ENCODE peak calls at places on chromosomes 6 and 20, in four cellular contexts. K is HTR-8/SVneo; I is COLO829; B is stimulated activated CD8-positive, alpha-beta memory T cell treated with anti-CD3 and anti-CD28 coated beads, Interleukin-4, amount 100 ng/mL, for 48 hours. C is an unnamed sample.

GRCh38 chr20:36093804-36094145 is 60.8 kb upstream of the EPB41L1 start:
- DNase-seq in K (no peak), I (no peak), B (no peak), C (no peak)

GRCh38 chr6:99138445-99138844 is 190.7 kb upstream of the FBXL4 start:
- DNase-seq in K (no peak), I (no peak), B (no peak), C (no peak)

GRCh38 chr6:71364910-71365542 is 76.4 kb downstream of the OGFRL1 start:
- DNase-seq in K (no peak), I (no peak), B (no peak), C (no peak)

GRCh38 chr6:75933387-75933975 is 139.0 kb downstream of the IMPG1 start:
- DNase-seq in K (no peak), I (no peak), B (no peak), C (no peak)

GRCh38 chr6:44192428-44193041 is 24.2 kb upstream of the MYMX start:
- DNase-seq in K (no peak), I (no peak), B (no peak), C (no peak)

GRCh38 chr6:122833229-122833556 is 44.1 kb downstream of the SMPDL3A start:
- DNase-seq in K (no peak), I (peak; percentile 56), B (no peak), C (peak; percentile 88)

GRCh38 chr6:37628611-37629320 is 68.9 kb downstream of the MDGA1 start:
- DNase-seq in K (peak; percentile 38), I (peak; percentile 36), B (no peak), C (no peak)

GRCh38 chr6:26520088-26520839 is 17.9 kb upstream of the HMGN4 start:
- DNase-seq in K (no peak), I (no peak), B (peak; percentile 57), C (peak; percentile 58)

GRCh38 chr6:89118931-89119330 is 1.1 kb upstream of the SRSF12 start:
- DNase-seq in K (no peak), I (no peak), B (no peak), C (peak; percentile 8)

GRCh38 chr6:14630136-14630535 is 512.6 kb downstream of the CD83 start:
- DNase-seq in K (no peak), I (no peak), B (no peak), C (no peak)

GRCh38 chr20:63520939-63521601 is 505 bp downstream of the PPDPF start:
- DNase-seq in K (no peak), I (peak; percentile 95), B (peak; percentile 76), C (peak; percentile 53)

C was measured in foreskin melanocyte.